ENCODE peak calls at places on chromosomes 12 and 14, in four cellular contexts. C is hepatocyte, T is MM.1S, P is GM23338. F is an unnamed sample. For H3K79me2, the result is how much of the 10 kb centered on the place peaks cover.

GRCh38 chr12:130398089-130398848 is 60.6 kb downstream of the PIWIL1 start:
- DNase-seq in P (no peak), T (no peak), C (no peak), F (no peak)

GRCh38 chr12:66169221-66170170 is at the start of gene TMBIM4:
- DNase-seq in P (peak), C (peak), T (peak), F (peak)

GRCh38 chr12:108266131-108266530 is 73.0 kb downstream of the CMKLR1 start:
- DNase-seq in T (no peak), P (no peak), C (no peak), F (no peak)

GRCh38 chr14:41749425-41749824 is 142.7 kb downstream of the LRFN5 start:
- DNase-seq in P (no peak), C (no peak), T (no peak), F (peak)

GRCh38 chr12:31029916-31030562 is 43.6 kb upstream of the DDX11 start:
- DNase-seq in C (no peak), P (no peak), T (peak), F (no peak)

GRCh38 chr14:32129124-32129523 is 52.0 kb downstream of the ARHGAP5 start:
- DNase-seq in P (no peak), C (no peak), T (no peak), F (no peak)

GRCh38 chr12:119283315-119283714 is 51.2 kb upstream of the CCDC60 start:
- DNase-seq in T (no peak), P (no peak), C (no peak), F (no peak)

GRCh38 chr12:4331221-4331620 is 10.2 kb downstream of the TIGAR start:
- DNase-seq in P (no peak), T (no peak), C (no peak), F (no peak)

GRCh38 chr14:102824832-102825231 is 47.6 kb downstream of the TRAF3 start:
- DNase-seq in P (no peak), C (peak), T (no peak), F (no peak)

GRCh38 chr12:51216652-51217051 is 1.2 kb downstream of the POU6F1 start:
- DNase-seq in C (no peak), T (no peak), P (peak), F (no peak)

GRCh38 chr12:124626841-124627502 is 59.6 kb upstream of the NCOR2 start:
- DNase-seq in T (no peak), C (peak), P (no peak), F (no peak)

GRCh38 chr14:30443368-30444007 is 115.5 kb upstream of the G2E3 start:
- DNase-seq in T (peak), C (peak), P (peak), F (no peak)

GRCh38 chr12:92757599-92758121 is 54.9 kb downstream of the PLEKHG7 start:
- DNase-seq in T (no peak), P (no peak), C (no peak), F (no peak)

GRCh38 chr14:103002578-103003350 is 54.6 kb downstream of the CDC42BPB start:
- DNase-seq in C (no peak), T (no peak), P (peak), F (no peak)

GRCh38 chr12:54413284-54414190 is 5.5 kb downstream of the ITGA5 start:
- DNase-seq in T (peak), P (no peak), C (no peak), F (peak)

GRCh38 chr12:43338848-43339526 is 213.0 kb downstream of the ADAMTS20 start:
- DNase-seq in C (peak), P (peak), T (peak), F (no peak)

GRCh38 chr14:95200404-95200803 is 43.1 kb upstream of the DICER1 start:
- DNase-seq in C (no peak), T (no peak), P (no peak), F (no peak)

GRCh38 chr14:50985816-50986396 is 41.6 kb upstream of the PYGL start:
- DNase-seq in C (no peak), P (peak), T (no peak), F (no peak)

GRCh38 chr12:68067762-68068376 is 78.6 kb downstream of the IFNG-AS1 start:
- DNase-seq in T (no peak), C (no peak), P (peak), F (no peak)

GRCh38 chr12:22268973-22269372 is 65.5 kb downstream of the ST8SIA1 start:
- DNase-seq in T (no peak), C (no peak), P (no peak), F (no peak)

GRCh38 chr14:96264850-96265249 is 8.8 kb downstream of the BDKRB1 start:
- DNase-seq in C (no peak), P (peak), T (no peak), F (no peak)

GRCh38 chr12:89383235-89384049 is 31.1 kb upstream of the DUSP6 start:
- DNase-seq in C (no peak), T (no peak), P (no peak), F (no peak)

GRCh38 chr12:5328669-5329068 is 103.2 kb upstream of the NTF3 start:
- DNase-seq in T (no peak), P (no peak), C (no peak), F (no peak)

GRCh38 chr12:3103806-3104205 is 26.6 kb downstream of the TSPAN9 start:
- DNase-seq in T (no peak), C (no peak), P (no peak), F (no peak)

GRCh38 chr12:103326190-103326589 is 169.6 kb downstream of the C12orf42 start:
- DNase-seq in T (peak), P (peak), C (peak), F (no peak)

GRCh38 chr12:122206111-122206881 is 2.8 kb downstream of the B3GNT4 start:
- DNase-seq in P (no peak), T (no peak), C (no peak), F (no peak)

GRCh38 chr14:28780843-28781503 is 14.4 kb downstream of the FOXG1 start:
- DNase-seq in T (no peak), C (no peak), P (peak), F (no peak)
- H3K79me2 ChIP-seq in T (under half), C (under half), P (under half), F (under half)

DNA sequence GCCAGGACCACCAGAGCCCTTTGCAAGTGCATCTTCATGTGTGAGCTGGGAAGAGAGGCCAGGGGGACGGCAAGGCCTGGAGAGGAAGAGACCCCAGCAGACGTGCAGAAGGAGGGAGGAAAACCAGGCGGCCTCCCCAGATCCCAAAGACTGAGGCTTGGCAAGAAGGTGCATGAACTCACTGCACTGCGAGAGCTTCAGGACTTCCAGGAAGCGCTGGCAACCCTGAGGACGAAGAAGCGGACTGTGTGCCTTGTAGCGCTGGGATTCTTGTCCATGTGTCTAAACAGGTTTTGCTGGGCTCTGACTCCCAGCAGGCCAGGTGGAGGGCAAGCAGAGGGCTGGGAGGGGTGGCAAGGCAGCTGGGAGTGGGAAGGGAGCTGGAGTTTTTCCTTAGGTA is 939 bp downstream of the TGFB3 start:
- DNase-seq in P (no peak), C (no peak), T (no peak), F (no peak)
- H2AFZ ChIP-seq in P (no peak), C (no peak), T (no peak), F (no peak)

DNA sequence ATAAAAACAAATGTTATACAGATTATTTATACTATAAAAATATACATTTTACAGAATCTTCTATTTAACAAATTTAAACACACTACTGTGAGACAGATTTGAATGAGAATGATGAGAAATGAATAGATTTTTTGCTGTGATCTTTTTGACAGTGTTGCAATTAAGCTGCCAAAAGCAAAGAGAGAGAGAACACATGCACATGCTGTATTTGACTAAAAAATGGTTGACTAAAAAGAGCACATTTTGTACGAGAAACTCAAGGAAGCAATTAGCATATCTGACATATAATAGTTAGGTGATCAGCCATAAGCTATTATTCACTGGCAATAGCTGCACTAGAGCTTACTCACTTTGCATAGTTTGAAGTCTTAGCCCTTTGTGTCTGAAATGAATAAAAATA is 115.8 kb downstream of the SYT10 start:
- DNase-seq in C (no peak), P (no peak), T (no peak), F (no peak)
- H3K79me2 ChIP-seq in C (under half), P (under half), T (under half), F (under half)

DNA sequence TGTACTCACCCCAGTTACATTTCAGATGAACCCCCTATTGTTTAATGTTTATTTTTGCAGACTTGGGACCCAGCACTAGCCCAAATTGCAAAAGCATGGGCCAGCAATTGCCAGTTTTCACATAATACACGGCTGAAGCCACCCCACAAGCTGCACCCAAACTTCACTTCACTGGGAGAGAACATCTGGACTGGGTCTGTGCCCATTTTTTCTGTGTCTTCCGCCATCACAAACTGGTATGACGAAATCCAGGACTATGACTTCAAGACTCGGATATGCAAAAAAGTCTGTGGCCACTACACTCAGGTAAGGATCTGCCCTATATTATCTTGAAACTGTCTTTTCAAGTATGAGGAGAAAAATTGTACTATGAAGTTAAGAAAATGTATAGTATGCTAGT is 1.2 kb downstream of the GLIPR1 start:
- DNase-seq in T (no peak), C (no peak), P (no peak), F (no peak)
- H2AFZ ChIP-seq in T (peak), C (no peak), P (no peak), F (peak)

GRCh38 chr14:72816287-72816686 is 77.6 kb downstream of the DPF3 start:
- DNase-seq in T (no peak), P (no peak), C (no peak), F (no peak)
- H3K79me2 ChIP-seq in T (half or more), P (under half), C (under half), F (under half)